ENCODE peak calls at places on chromosomes 5 and 9, in six cellular contexts. One of them, this sample, is unnamed.

GRCh38 chr9:14092344-14092743 is 221.6 kb downstream of the NFIB start:
- DNase-seq in T-helper 9 cell: no peak
- DNase-seq in psoas muscle: no peak
- DNase-seq in stimulated activated CD8-positive, alpha-beta memory T cell treated with anti-CD3 and anti-CD28 coated beads, Interleukin-15, amount 100 ng/mL, for 1 hour: no peak
- DNase-seq in GDM1: no peak
- DNase-seq in cardiac fibroblast: peak
- DNase-seq in this sample: no peak

GRCh38 chr9:105656131-105656921 is 5.9 kb upstream of the TAL2 start:
- DNase-seq in GDM1: no peak
- DNase-seq in cardiac fibroblast: no peak
- DNase-seq in T-helper 9 cell: no peak
- DNase-seq in stimulated activated CD8-positive, alpha-beta memory T cell treated with anti-CD3 and anti-CD28 coated beads, Interleukin-15, amount 100 ng/mL, for 1 hour: no peak
- DNase-seq in psoas muscle: peak
- DNase-seq in this sample: peak

GRCh38 chr9:109488791-109489492 is 9.2 kb downstream of the PTPN3 start:
- DNase-seq in cardiac fibroblast: no peak
- DNase-seq in psoas muscle: no peak
- DNase-seq in GDM1: no peak
- DNase-seq in T-helper 9 cell: no peak
- DNase-seq in stimulated activated CD8-positive, alpha-beta memory T cell treated with anti-CD3 and anti-CD28 coated beads, Interleukin-15, amount 100 ng/mL, for 1 hour: no peak
- DNase-seq in this sample: peak

GRCh38 chr9:107016383-107016782 is 153.4 kb downstream of the ZNF462 start:
- DNase-seq in psoas muscle: no peak
- DNase-seq in stimulated activated CD8-positive, alpha-beta memory T cell treated with anti-CD3 and anti-CD28 coated beads, Interleukin-15, amount 100 ng/mL, for 1 hour: no peak
- DNase-seq in GDM1: no peak
- DNase-seq in T-helper 9 cell: no peak
- DNase-seq in cardiac fibroblast: no peak
- DNase-seq in this sample: no peak

GRCh38 chr5:173972844-173973613 is 15.9 kb upstream of the C5orf47 start:
- DNase-seq in T-helper 9 cell: peak
- DNase-seq in psoas muscle: peak
- DNase-seq in stimulated activated CD8-positive, alpha-beta memory T cell treated with anti-CD3 and anti-CD28 coated beads, Interleukin-15, amount 100 ng/mL, for 1 hour: peak
- DNase-seq in GDM1: peak
- DNase-seq in cardiac fibroblast: peak
- DNase-seq in this sample: peak

GRCh38 chr9:12689233-12689632 is 4.0 kb upstream of the TYRP1 start:
- DNase-seq in GDM1: peak
- DNase-seq in cardiac fibroblast: no peak
- DNase-seq in stimulated activated CD8-positive, alpha-beta memory T cell treated with anti-CD3 and anti-CD28 coated beads, Interleukin-15, amount 100 ng/mL, for 1 hour: no peak
- DNase-seq in T-helper 9 cell: no peak
- DNase-seq in psoas muscle: no peak
- DNase-seq in this sample: no peak

GRCh38 chr9:14212697-14213420 is 101.1 kb downstream of the NFIB start:
- DNase-seq in stimulated activated CD8-positive, alpha-beta memory T cell treated with anti-CD3 and anti-CD28 coated beads, Interleukin-15, amount 100 ng/mL, for 1 hour: no peak
- DNase-seq in T-helper 9 cell: no peak
- DNase-seq in psoas muscle: no peak
- DNase-seq in cardiac fibroblast: no peak
- DNase-seq in GDM1: no peak
- DNase-seq in this sample: no peak

GRCh38 chr5:38515081-38515480 is 41.4 kb downstream of the LIFR start:
- DNase-seq in psoas muscle: no peak
- DNase-seq in GDM1: no peak
- DNase-seq in cardiac fibroblast: no peak
- DNase-seq in stimulated activated CD8-positive, alpha-beta memory T cell treated with anti-CD3 and anti-CD28 coated beads, Interleukin-15, amount 100 ng/mL, for 1 hour: no peak
- DNase-seq in T-helper 9 cell: no peak
- DNase-seq in this sample: no peak

GRCh38 chr5:141001854-141002666 is 35.8 kb downstream of the PCDHAC2 start:
- DNase-seq in GDM1: no peak
- DNase-seq in cardiac fibroblast: no peak
- DNase-seq in psoas muscle: peak
- DNase-seq in T-helper 9 cell: no peak
- DNase-seq in stimulated activated CD8-positive, alpha-beta memory T cell treated with anti-CD3 and anti-CD28 coated beads, Interleukin-15, amount 100 ng/mL, for 1 hour: no peak
- DNase-seq in this sample: no peak

GRCh38 chr9:122297512-122297911 is 32.8 kb downstream of the MRRF start:
- DNase-seq in GDM1: no peak
- DNase-seq in T-helper 9 cell: no peak
- DNase-seq in psoas muscle: no peak
- DNase-seq in cardiac fibroblast: no peak
- DNase-seq in stimulated activated CD8-positive, alpha-beta memory T cell treated with anti-CD3 and anti-CD28 coated beads, Interleukin-15, amount 100 ng/mL, for 1 hour: no peak
- DNase-seq in this sample: no peak

GRCh38 chr5:123422433-123423277 is 548 bp downstream of the CEP120 start:
- DNase-seq in GDM1: no peak
- DNase-seq in stimulated activated CD8-positive, alpha-beta memory T cell treated with anti-CD3 and anti-CD28 coated beads, Interleukin-15, amount 100 ng/mL, for 1 hour: no peak
- DNase-seq in psoas muscle: no peak
- DNase-seq in T-helper 9 cell: no peak
- DNase-seq in cardiac fibroblast: peak
- DNase-seq in this sample: peak

GRCh38 chr9:98942906-98943681 is 613 bp upstream of the COL15A1 start:
- DNase-seq in stimulated activated CD8-positive, alpha-beta memory T cell treated with anti-CD3 and anti-CD28 coated beads, Interleukin-15, amount 100 ng/mL, for 1 hour: no peak
- DNase-seq in GDM1: no peak
- DNase-seq in cardiac fibroblast: no peak
- DNase-seq in psoas muscle: no peak
- DNase-seq in T-helper 9 cell: no peak
- DNase-seq in this sample: no peak

GRCh38 chr9:137217276-137218211 is 4.5 kb downstream of the RNF208 start:
- DNase-seq in stimulated activated CD8-positive, alpha-beta memory T cell treated with anti-CD3 and anti-CD28 coated beads, Interleukin-15, amount 100 ng/mL, for 1 hour: no peak
- DNase-seq in psoas muscle: peak
- DNase-seq in GDM1: no peak
- DNase-seq in cardiac fibroblast: no peak
- DNase-seq in T-helper 9 cell: no peak
- DNase-seq in this sample: peak

GRCh38 chr5:9851458-9851857 is 221.3 kb upstream of the TAS2R1 start:
- DNase-seq in psoas muscle: no peak
- DNase-seq in cardiac fibroblast: peak
- DNase-seq in GDM1: no peak
- DNase-seq in stimulated activated CD8-positive, alpha-beta memory T cell treated with anti-CD3 and anti-CD28 coated beads, Interleukin-15, amount 100 ng/mL, for 1 hour: no peak
- DNase-seq in T-helper 9 cell: no peak
- DNase-seq in this sample: no peak

GRCh38 chr9:107094370-107094769 is 188.7 kb upstream of the RAD23B start:
- DNase-seq in psoas muscle: no peak
- DNase-seq in stimulated activated CD8-positive, alpha-beta memory T cell treated with anti-CD3 and anti-CD28 coated beads, Interleukin-15, amount 100 ng/mL, for 1 hour: no peak
- DNase-seq in T-helper 9 cell: no peak
- DNase-seq in GDM1: no peak
- DNase-seq in cardiac fibroblast: no peak
- DNase-seq in this sample: no peak

GRCh38 chr9:76302947-76303550 is 91.2 kb downstream of the RFK start:
- DNase-seq in psoas muscle: no peak
- DNase-seq in cardiac fibroblast: peak
- DNase-seq in GDM1: no peak
- DNase-seq in stimulated activated CD8-positive, alpha-beta memory T cell treated with anti-CD3 and anti-CD28 coated beads, Interleukin-15, amount 100 ng/mL, for 1 hour: no peak
- DNase-seq in T-helper 9 cell: no peak
- DNase-seq in this sample: no peak

GRCh38 chr5:61167382-61167781 is 5.1 kb upstream of the SMIM15 start:
- DNase-seq in T-helper 9 cell: no peak
- DNase-seq in cardiac fibroblast: peak
- DNase-seq in psoas muscle: no peak
- DNase-seq in GDM1: peak
- DNase-seq in stimulated activated CD8-positive, alpha-beta memory T cell treated with anti-CD3 and anti-CD28 coated beads, Interleukin-15, amount 100 ng/mL, for 1 hour: no peak
- DNase-seq in this sample: no peak

GRCh38 chr5:125408582-125409069 is 662.2 kb upstream of the ZNF608 start:
- DNase-seq in stimulated activated CD8-positive, alpha-beta memory T cell treated with anti-CD3 and anti-CD28 coated beads, Interleukin-15, amount 100 ng/mL, for 1 hour: no peak
- DNase-seq in cardiac fibroblast: peak
- DNase-seq in T-helper 9 cell: no peak
- DNase-seq in GDM1: no peak
- DNase-seq in psoas muscle: peak
- DNase-seq in this sample: no peak

GRCh38 chr9:98929096-98929495 is 14.6 kb upstream of the COL15A1 start:
- DNase-seq in psoas muscle: no peak
- DNase-seq in GDM1: no peak
- DNase-seq in T-helper 9 cell: no peak
- DNase-seq in cardiac fibroblast: no peak
- DNase-seq in stimulated activated CD8-positive, alpha-beta memory T cell treated with anti-CD3 and anti-CD28 coated beads, Interleukin-15, amount 100 ng/mL, for 1 hour: no peak
- DNase-seq in this sample: no peak

GRCh38 chr9:71680189-71680983 is 87.9 kb downstream of the CEMIP2 start:
- DNase-seq in GDM1: no peak
- DNase-seq in T-helper 9 cell: no peak
- DNase-seq in cardiac fibroblast: peak
- DNase-seq in psoas muscle: no peak
- DNase-seq in stimulated activated CD8-positive, alpha-beta memory T cell treated with anti-CD3 and anti-CD28 coated beads, Interleukin-15, amount 100 ng/mL, for 1 hour: no peak
- DNase-seq in this sample: no peak

GRCh38 chr9:94084314-94084713 is at the start of gene PTPDC1:
- DNase-seq in psoas muscle: no peak
- DNase-seq in stimulated activated CD8-positive, alpha-beta memory T cell treated with anti-CD3 and anti-CD28 coated beads, Interleukin-15, amount 100 ng/mL, for 1 hour: no peak
- DNase-seq in cardiac fibroblast: peak
- DNase-seq in GDM1: no peak
- DNase-seq in T-helper 9 cell: no peak
- DNase-seq in this sample: no peak

GRCh38 chr9:82273121-82273520 is 284.5 kb downstream of the SPATA31D1 start:
- DNase-seq in stimulated activated CD8-positive, alpha-beta memory T cell treated with anti-CD3 and anti-CD28 coated beads, Interleukin-15, amount 100 ng/mL, for 1 hour: no peak
- DNase-seq in T-helper 9 cell: no peak
- DNase-seq in GDM1: no peak
- DNase-seq in cardiac fibroblast: no peak
- DNase-seq in psoas muscle: no peak
- DNase-seq in this sample: no peak

GRCh38 chr5:33257807-33258491 is 182.8 kb upstream of the TARS1 start:
- DNase-seq in T-helper 9 cell: no peak
- DNase-seq in psoas muscle: no peak
- DNase-seq in GDM1: no peak
- DNase-seq in stimulated activated CD8-positive, alpha-beta memory T cell treated with anti-CD3 and anti-CD28 coated beads, Interleukin-15, amount 100 ng/mL, for 1 hour: no peak
- DNase-seq in cardiac fibroblast: peak
- DNase-seq in this sample: no peak